ENCODE peak calls at places on chromosomes 3 and 15, in ten cellular contexts. One of them, this sample, is unnamed. For H3K36me3, the result is how much of the 10 kb centered on the place peaks cover.

GRCh38 chr3:8318002-8318649 is 183.5 kb upstream of the LMCD1 start:
- DNase-seq in GM23338: peak
- DNase-seq in heart left ventricle: no peak
- DNase-seq in cardiac muscle cell: no peak
- DNase-seq in gastrocnemius medialis: no peak
- DNase-seq in body of pancreas: no peak
- DNase-seq in IMR-90: peak
- DNase-seq in neural progenitor cell: no peak
- DNase-seq in naive thymus-derived CD4-positive, alpha-beta T cell: no peak
- DNase-seq in mucosa of descending colon: no peak
- DNase-seq in this sample: no peak

GRCh38 chr3:45409369-45409768 is 21.0 kb downstream of the LARS2 start:
- DNase-seq in GM23338: no peak
- DNase-seq in heart left ventricle: no peak
- DNase-seq in cardiac muscle cell: no peak
- DNase-seq in gastrocnemius medialis: no peak
- DNase-seq in body of pancreas: no peak
- DNase-seq in IMR-90: no peak
- DNase-seq in neural progenitor cell: no peak
- DNase-seq in naive thymus-derived CD4-positive, alpha-beta T cell: no peak
- DNase-seq in mucosa of descending colon: no peak
- DNase-seq in this sample: no peak

GRCh38 chr15:70956196-70956595 is 63.6 kb downstream of the LRRC49 start:
- DNase-seq in GM23338: no peak
- DNase-seq in heart left ventricle: no peak
- DNase-seq in cardiac muscle cell: peak
- DNase-seq in gastrocnemius medialis: no peak
- DNase-seq in body of pancreas: no peak
- DNase-seq in IMR-90: peak
- DNase-seq in neural progenitor cell: no peak
- DNase-seq in naive thymus-derived CD4-positive, alpha-beta T cell: no peak
- DNase-seq in mucosa of descending colon: no peak
- DNase-seq in this sample: no peak

GRCh38 chr3:43423142-43423541 is 136.8 kb downstream of the SNRK start:
- DNase-seq in GM23338: no peak
- DNase-seq in heart left ventricle: peak
- DNase-seq in cardiac muscle cell: peak
- DNase-seq in gastrocnemius medialis: peak
- DNase-seq in body of pancreas: peak
- DNase-seq in IMR-90: peak
- DNase-seq in neural progenitor cell: no peak
- DNase-seq in naive thymus-derived CD4-positive, alpha-beta T cell: no peak
- DNase-seq in mucosa of descending colon: no peak
- DNase-seq in this sample: no peak

GRCh38 chr15:101169457-101170071 is 82.3 kb downstream of the CHSY1 start:
- DNase-seq in GM23338: no peak
- DNase-seq in heart left ventricle: no peak
- DNase-seq in cardiac muscle cell: peak
- DNase-seq in gastrocnemius medialis: no peak
- DNase-seq in body of pancreas: no peak
- DNase-seq in IMR-90: peak
- DNase-seq in neural progenitor cell: no peak
- DNase-seq in naive thymus-derived CD4-positive, alpha-beta T cell: no peak
- DNase-seq in mucosa of descending colon: no peak
- DNase-seq in this sample: no peak

GRCh38 chr3:123379041-123379830 is 69.7 kb downstream of the ADCY5 start:
- DNase-seq in GM23338: no peak
- DNase-seq in heart left ventricle: no peak
- DNase-seq in cardiac muscle cell: no peak
- DNase-seq in gastrocnemius medialis: no peak
- DNase-seq in body of pancreas: no peak
- DNase-seq in IMR-90: no peak
- DNase-seq in neural progenitor cell: no peak
- DNase-seq in naive thymus-derived CD4-positive, alpha-beta T cell: no peak
- DNase-seq in mucosa of descending colon: no peak
- DNase-seq in this sample: no peak

GRCh38 chr15:74983725-74984231 is 11.6 kb upstream of the SCAMP5 start:
- DNase-seq in GM23338: no peak
- DNase-seq in heart left ventricle: no peak
- DNase-seq in cardiac muscle cell: no peak
- DNase-seq in gastrocnemius medialis: no peak
- DNase-seq in body of pancreas: no peak
- DNase-seq in IMR-90: no peak
- DNase-seq in neural progenitor cell: no peak
- DNase-seq in naive thymus-derived CD4-positive, alpha-beta T cell: no peak
- DNase-seq in mucosa of descending colon: no peak
- DNase-seq in this sample: no peak

GRCh38 chr3:93973160-93974126 is at the start of gene PROS1:
- DNase-seq in GM23338: peak
- DNase-seq in heart left ventricle: peak
- DNase-seq in cardiac muscle cell: peak
- DNase-seq in gastrocnemius medialis: peak
- DNase-seq in body of pancreas: peak
- DNase-seq in IMR-90: peak
- DNase-seq in neural progenitor cell: peak
- DNase-seq in naive thymus-derived CD4-positive, alpha-beta T cell: peak
- DNase-seq in mucosa of descending colon: peak
- DNase-seq in this sample: peak

GRCh38 chr15:58332676-58333400 is 99.0 kb upstream of the LIPC start:
- DNase-seq in GM23338: no peak
- DNase-seq in heart left ventricle: no peak
- DNase-seq in cardiac muscle cell: peak
- DNase-seq in gastrocnemius medialis: no peak
- DNase-seq in body of pancreas: no peak
- DNase-seq in IMR-90: peak
- DNase-seq in neural progenitor cell: no peak
- DNase-seq in naive thymus-derived CD4-positive, alpha-beta T cell: no peak
- DNase-seq in mucosa of descending colon: no peak
- DNase-seq in this sample: no peak

DNA sequence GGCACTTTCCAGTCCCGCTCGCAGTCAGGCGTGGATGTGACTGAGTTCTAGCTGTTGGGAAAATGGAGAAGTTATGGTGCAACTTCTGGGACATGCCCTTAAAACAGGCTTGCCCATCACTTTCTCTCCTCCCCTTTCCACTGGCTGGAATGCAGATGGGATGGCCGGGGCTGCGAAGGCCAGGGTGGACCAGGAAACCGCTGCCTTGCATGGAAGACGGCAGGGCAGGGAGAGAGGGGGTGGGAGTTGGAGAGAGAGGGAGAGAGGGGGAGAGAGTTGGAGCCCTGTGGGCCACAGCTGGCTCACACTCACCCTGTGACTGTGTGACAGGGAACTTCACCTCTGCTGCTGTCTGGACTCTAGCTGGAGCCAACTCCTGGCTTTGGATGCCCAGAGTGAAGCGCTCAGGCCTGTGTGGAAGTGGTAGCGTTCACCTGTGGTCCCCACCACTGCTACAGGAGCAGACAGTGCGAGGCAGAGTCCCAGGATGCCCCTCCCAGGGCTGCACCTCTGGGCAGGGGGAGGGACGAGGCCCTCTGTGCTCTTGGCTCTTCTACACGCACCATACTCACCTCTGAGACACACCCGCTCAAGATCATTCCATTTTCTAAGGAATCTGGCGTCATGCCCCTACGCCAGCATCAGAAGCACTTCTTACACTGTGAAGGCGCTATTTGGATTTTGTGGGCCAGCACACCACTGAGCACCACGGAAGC is 36.6 kb downstream of the KLHL25 start:
- DNase-seq in GM23338: no peak
- DNase-seq in heart left ventricle: no peak
- DNase-seq in cardiac muscle cell: peak
- DNase-seq in gastrocnemius medialis: no peak
- DNase-seq in body of pancreas: no peak
- DNase-seq in IMR-90: no peak
- DNase-seq in neural progenitor cell: no peak
- DNase-seq in naive thymus-derived CD4-positive, alpha-beta T cell: no peak
- DNase-seq in mucosa of descending colon: no peak
- DNase-seq in this sample: no peak
- H3K36me3 ChIP-seq in GM23338: under half
- H3K36me3 ChIP-seq in heart left ventricle: under half
- H3K36me3 ChIP-seq in cardiac muscle cell: under half
- H3K36me3 ChIP-seq in gastrocnemius medialis: under half
- H3K36me3 ChIP-seq in body of pancreas: under half
- H3K36me3 ChIP-seq in IMR-90: under half
- H3K36me3 ChIP-seq in neural progenitor cell: under half
- H3K36me3 ChIP-seq in naive thymus-derived CD4-positive, alpha-beta T cell: half or more
- H3K36me3 ChIP-seq in mucosa of descending colon: under half
- H3K36me3 ChIP-seq in this sample: under half

DNA sequence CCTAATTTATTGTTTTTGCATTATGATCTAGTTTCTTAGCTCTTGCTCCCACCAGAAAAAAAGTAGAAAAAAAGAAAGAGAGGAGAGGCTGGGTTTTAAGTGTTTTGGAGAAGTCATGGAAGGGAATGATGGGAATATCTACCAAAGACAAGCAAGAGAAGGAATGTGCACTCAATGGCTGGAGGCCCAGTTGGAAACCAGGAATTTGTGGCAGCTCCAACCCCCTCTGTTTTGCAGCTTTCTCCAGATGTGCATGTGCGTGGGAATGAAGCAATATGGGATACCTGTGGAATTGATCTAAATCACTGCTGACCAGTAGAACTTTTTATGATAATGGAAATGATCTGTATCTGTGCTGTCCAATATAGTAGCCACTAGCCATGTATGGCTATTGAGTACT is 27.1 kb downstream of the EIF2AK4 start:
- DNase-seq in GM23338: no peak
- DNase-seq in heart left ventricle: no peak
- DNase-seq in cardiac muscle cell: no peak
- DNase-seq in gastrocnemius medialis: no peak
- DNase-seq in body of pancreas: no peak
- DNase-seq in IMR-90: peak
- DNase-seq in neural progenitor cell: no peak
- DNase-seq in naive thymus-derived CD4-positive, alpha-beta T cell: no peak
- DNase-seq in mucosa of descending colon: no peak
- DNase-seq in this sample: no peak
- H3K36me3 ChIP-seq in GM23338: half or more
- H3K36me3 ChIP-seq in heart left ventricle: half or more
- H3K36me3 ChIP-seq in cardiac muscle cell: under half
- H3K36me3 ChIP-seq in gastrocnemius medialis: half or more
- H3K36me3 ChIP-seq in body of pancreas: under half
- H3K36me3 ChIP-seq in IMR-90: under half
- H3K36me3 ChIP-seq in neural progenitor cell: under half
- H3K36me3 ChIP-seq in naive thymus-derived CD4-positive, alpha-beta T cell: under half
- H3K36me3 ChIP-seq in mucosa of descending colon: under half
- H3K36me3 ChIP-seq in this sample: under half

GRCh38 chr3:154314152-154314551 is 10.1 kb downstream of the DHX36 start:
- DNase-seq in GM23338: peak
- DNase-seq in heart left ventricle: no peak
- DNase-seq in cardiac muscle cell: no peak
- DNase-seq in gastrocnemius medialis: no peak
- DNase-seq in body of pancreas: no peak
- DNase-seq in IMR-90: no peak
- DNase-seq in neural progenitor cell: no peak
- DNase-seq in naive thymus-derived CD4-positive, alpha-beta T cell: no peak
- DNase-seq in mucosa of descending colon: no peak
- DNase-seq in this sample: no peak
- H3K36me3 ChIP-seq in GM23338: half or more
- H3K36me3 ChIP-seq in heart left ventricle: half or more
- H3K36me3 ChIP-seq in cardiac muscle cell: under half
- H3K36me3 ChIP-seq in gastrocnemius medialis: under half
- H3K36me3 ChIP-seq in body of pancreas: under half
- H3K36me3 ChIP-seq in IMR-90: under half
- H3K36me3 ChIP-seq in neural progenitor cell: under half
- H3K36me3 ChIP-seq in naive thymus-derived CD4-positive, alpha-beta T cell: under half
- H3K36me3 ChIP-seq in mucosa of descending colon: under half
- H3K36me3 ChIP-seq in this sample: under half

DNA sequence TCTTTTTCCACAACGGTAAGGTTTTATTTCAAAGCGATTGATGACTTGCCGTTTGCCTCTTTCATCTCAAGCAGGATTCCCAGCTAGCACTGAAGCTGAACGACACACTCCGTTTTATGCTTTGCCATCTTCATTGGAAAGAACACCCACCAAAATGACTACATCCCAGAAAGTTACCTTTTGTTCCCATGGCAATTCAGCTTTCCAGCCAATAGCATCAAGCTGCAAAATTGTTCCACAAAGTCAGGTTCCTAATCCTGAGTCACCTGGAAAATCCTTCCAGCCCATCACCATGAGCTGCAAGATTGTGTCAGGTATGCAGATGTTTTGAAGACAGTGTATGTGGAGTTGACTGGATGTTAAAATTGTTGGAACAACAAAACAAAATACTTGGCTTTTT is 56.5 kb downstream of the YEATS2 start:
- DNase-seq in GM23338: no peak
- DNase-seq in heart left ventricle: no peak
- DNase-seq in cardiac muscle cell: no peak
- DNase-seq in gastrocnemius medialis: no peak
- DNase-seq in body of pancreas: no peak
- DNase-seq in IMR-90: no peak
- DNase-seq in neural progenitor cell: no peak
- DNase-seq in naive thymus-derived CD4-positive, alpha-beta T cell: no peak
- DNase-seq in mucosa of descending colon: no peak
- DNase-seq in this sample: no peak
- H3K36me3 ChIP-seq in GM23338: under half
- H3K36me3 ChIP-seq in heart left ventricle: half or more
- H3K36me3 ChIP-seq in cardiac muscle cell: under half
- H3K36me3 ChIP-seq in gastrocnemius medialis: under half
- H3K36me3 ChIP-seq in body of pancreas: under half
- H3K36me3 ChIP-seq in IMR-90: under half
- H3K36me3 ChIP-seq in neural progenitor cell: under half
- H3K36me3 ChIP-seq in naive thymus-derived CD4-positive, alpha-beta T cell: under half
- H3K36me3 ChIP-seq in mucosa of descending colon: under half
- H3K36me3 ChIP-seq in this sample: under half

DNA sequence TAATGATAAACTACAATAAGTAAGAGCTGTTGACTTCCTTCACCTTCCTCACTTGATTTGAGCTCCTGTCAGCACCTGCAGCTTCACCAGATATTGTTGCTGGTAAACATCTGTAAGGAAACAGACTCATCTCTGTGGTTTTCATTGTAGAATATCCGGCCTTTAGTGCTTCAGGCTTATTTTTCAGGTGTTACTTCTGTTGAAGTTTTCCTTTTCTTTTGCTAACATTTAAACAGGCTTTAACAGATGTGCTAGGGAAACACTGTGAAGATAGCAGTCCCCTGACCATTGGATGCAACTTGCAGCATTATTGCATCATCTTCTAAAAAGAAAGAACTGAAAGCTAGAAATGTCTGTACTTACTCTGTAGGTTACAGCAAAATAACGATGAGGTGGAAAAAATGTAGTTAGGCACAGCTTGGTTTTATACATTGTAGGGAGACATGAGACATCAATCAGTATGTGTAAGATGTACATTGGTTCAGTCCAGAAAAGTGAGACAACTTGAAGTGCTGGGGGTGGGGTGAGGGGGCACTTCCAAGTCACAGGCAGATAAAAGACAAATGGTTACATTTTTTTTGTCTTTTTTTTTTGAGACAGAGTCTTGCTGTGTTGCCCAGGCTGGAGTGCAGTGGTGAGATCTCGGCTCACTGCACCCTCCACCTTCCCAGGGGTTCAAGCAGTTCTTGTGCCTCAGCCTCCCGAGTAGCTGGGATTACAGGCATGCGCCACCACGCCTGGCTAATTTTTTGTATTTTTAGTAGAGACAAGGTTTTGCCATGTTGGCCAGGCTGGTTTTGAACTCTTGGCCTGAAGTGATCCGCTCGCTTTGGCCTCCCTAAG is 10.2 kb downstream of the EDEM1 start:
- DNase-seq in GM23338: peak
- DNase-seq in heart left ventricle: no peak
- DNase-seq in cardiac muscle cell: peak
- DNase-seq in gastrocnemius medialis: no peak
- DNase-seq in body of pancreas: no peak
- DNase-seq in IMR-90: peak
- DNase-seq in neural progenitor cell: no peak
- DNase-seq in naive thymus-derived CD4-positive, alpha-beta T cell: peak
- DNase-seq in mucosa of descending colon: no peak
- DNase-seq in this sample: no peak
- H3K36me3 ChIP-seq in GM23338: under half
- H3K36me3 ChIP-seq in heart left ventricle: under half
- H3K36me3 ChIP-seq in cardiac muscle cell: under half
- H3K36me3 ChIP-seq in gastrocnemius medialis: under half
- H3K36me3 ChIP-seq in body of pancreas: under half
- H3K36me3 ChIP-seq in IMR-90: under half
- H3K36me3 ChIP-seq in neural progenitor cell: under half
- H3K36me3 ChIP-seq in naive thymus-derived CD4-positive, alpha-beta T cell: under half
- H3K36me3 ChIP-seq in mucosa of descending colon: under half
- H3K36me3 ChIP-seq in this sample: under half